ENCODE peak calls at places on chromosome 5, in seven cellular contexts. I is CD8-positive, alpha-beta T cell; T is omental fat pad; Z is fibroblast of pulmonary artery; S is stomach; H is ovary; R is choroid plexus epithelial cell. U is an unnamed sample.

GRCh38 chr5:429453-430188 is 13.4 kb upstream of the EXOC3 start:
- DNase-seq in I (no peak), T (no peak), Z (peak; percentile 17), S (peak; percentile 23), H (peak; percentile 66), R (peak; percentile 71), U (no peak)

GRCh38 chr5:164139423-164139822 is 634.0 kb downstream of the MAT2B start:
- DNase-seq in I (no peak), T (no peak), Z (no peak), S (no peak), H (no peak), R (no peak), U (no peak)

GRCh38 chr5:107980923-107981748 is 310.4 kb upstream of the EFNA5 start:
- DNase-seq in I (no peak), T (no peak), Z (no peak), S (no peak), H (no peak), R (no peak), U (no peak)

GRCh38 chr5:171693397-171693796 is 92.2 kb upstream of the SMIM23 start:
- DNase-seq in I (no peak), T (no peak), Z (no peak), S (no peak), H (no peak), R (no peak), U (no peak)

GRCh38 chr5:6780802-6781391 is 67.7 kb downstream of the TENT4A start:
- DNase-seq in I (no peak), T (no peak), Z (no peak), S (no peak), H (no peak), R (peak; percentile 18), U (no peak)

GRCh38 chr5:55303238-55303690 is 4.2 kb downstream of the DHX29 start:
- DNase-seq in I (no peak), T (no peak), Z (peak; percentile 76), S (no peak), H (no peak), R (peak; percentile 74), U (no peak)

GRCh38 chr5:9456435-9457042 is 89.3 kb downstream of the SEMA5A start:
- DNase-seq in I (no peak), T (no peak), Z (peak; percentile 19), S (no peak), H (no peak), R (peak; percentile 85), U (no peak)

GRCh38 chr5:155480731-155481131 is 467.2 kb downstream of the KIF4B start:
- DNase-seq in I (no peak), T (no peak), Z (no peak), S (no peak), H (peak; percentile 33), R (no peak), U (no peak)

GRCh38 chr5:6080930-6081726 is 297.2 kb downstream of the MED10 start:
- DNase-seq in I (no peak), T (no peak), Z (no peak), S (no peak), H (no peak), R (no peak), U (no peak)

GRCh38 chr5:84130006-84130580 is 254.6 kb downstream of the EDIL3 start:
- DNase-seq in I (no peak), T (no peak), Z (no peak), S (no peak), H (no peak), R (no peak), U (no peak)

GRCh38 chr5:74953961-74954720 is 88.0 kb upstream of the FAM169A start:
- DNase-seq in I (no peak), T (no peak), Z (peak; percentile 20), S (no peak), H (no peak), R (peak; percentile 62), U (no peak)

GRCh38 chr5:178450121-178450631 is 140.0 kb downstream of the COL23A1 start:
- DNase-seq in I (no peak), T (no peak), Z (no peak), S (no peak), H (no peak), R (no peak), U (no peak)

GRCh38 chr5:55620009-55620770 is 85.4 kb upstream of the PLPP1 start:
- DNase-seq in I (no peak), T (no peak), Z (no peak), S (no peak), H (no peak), R (peak; percentile 30), U (no peak)

GRCh38 chr5:56050566-56051292 is 56.0 kb upstream of the IL6ST start:
- DNase-seq in I (no peak), T (no peak), Z (peak; percentile 60), S (no peak), H (no peak), R (no peak), U (no peak)

GRCh38 chr5:128121679-128122078 is 38.1 kb downstream of the SLC12A2 start:
- DNase-seq in I (no peak), T (no peak), Z (peak; percentile 38), S (peak; percentile 81), H (no peak), R (no peak), U (no peak)

GRCh38 chr5:39658861-39659260 is 234.1 kb upstream of the DAB2 start:
- DNase-seq in I (no peak), T (no peak), Z (no peak), S (no peak), H (no peak), R (peak; percentile 25), U (no peak)

GRCh38 chr5:174755103-174755502 is 30.7 kb downstream of the MSX2 start:
- DNase-seq in I (no peak), T (no peak), Z (peak; percentile 9), S (no peak), H (no peak), R (peak; percentile 38), U (no peak)

GRCh38 chr5:110727025-110727314 is 499 bp upstream of the TMEM232 start:
- DNase-seq in I (no peak), T (no peak), Z (no peak), S (no peak), H (no peak), R (peak; percentile 17), U (no peak)

GRCh38 chr5:39760385-39761198 is 335.8 kb upstream of the DAB2 start:
- DNase-seq in I (no peak), T (no peak), Z (peak; percentile 99), S (no peak), H (no peak), R (peak; percentile 99), U (no peak)

GRCh38 chr5:10582512-10582897 is 18.6 kb downstream of the ANKRD33B start:
- DNase-seq in I (no peak), T (no peak), Z (no peak), S (no peak), H (no peak), R (no peak), U (no peak)

GRCh38 chr5:169831331-169831730 is 149.0 kb downstream of the INSYN2B start:
- DNase-seq in I (no peak), T (no peak), Z (no peak), S (no peak), H (no peak), R (no peak), U (no peak)

GRCh38 chr5:148352696-148353095 is 17.3 kb downstream of the SPINK9 start:
- DNase-seq in I (no peak), T (no peak), Z (no peak), S (no peak), H (no peak), R (no peak), U (no peak)

GRCh38 chr5:84535281-84535680 is 150.6 kb upstream of the EDIL3 start:
- DNase-seq in I (no peak), T (no peak), Z (no peak), S (no peak), H (no peak), R (peak; percentile 6), U (no peak)

DNA sequence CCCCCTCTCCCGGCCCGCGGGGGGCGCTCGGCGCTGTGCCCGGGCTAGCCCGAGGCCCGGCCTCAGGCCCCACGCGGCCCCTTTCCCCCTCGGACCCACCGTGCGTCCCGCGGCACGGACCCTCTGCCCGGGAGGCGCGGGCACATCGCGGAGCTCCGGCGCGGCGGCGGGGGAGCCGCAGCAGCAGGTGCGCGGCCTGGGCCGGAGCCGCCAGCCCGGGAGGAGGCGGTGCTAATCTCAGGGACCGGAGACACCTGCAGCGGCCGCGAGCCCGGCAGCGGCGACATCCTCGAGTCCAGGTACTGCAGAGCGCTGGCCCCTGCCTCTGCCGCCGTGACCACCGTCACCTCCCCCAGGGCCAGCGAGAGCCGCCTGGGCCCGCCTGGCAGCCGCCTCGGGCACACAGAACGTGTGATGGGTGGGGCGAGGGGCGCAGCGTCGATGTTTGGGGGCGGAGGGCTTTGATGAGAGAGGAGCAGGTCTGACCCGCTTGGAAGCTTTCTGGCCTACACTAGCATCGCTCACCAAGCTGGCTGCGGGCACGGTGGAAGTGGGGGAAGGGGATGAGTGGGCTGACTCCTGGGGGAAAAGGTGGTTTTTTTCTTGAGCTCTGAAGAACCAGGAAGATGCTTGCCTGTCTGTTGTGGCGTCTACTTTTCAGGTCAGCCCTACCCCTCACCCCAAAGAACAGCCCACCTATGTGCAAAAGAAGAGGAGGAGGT is 524 bp downstream of the CYFIP2 start:
- DNase-seq in I (no peak), T (no peak), Z (no peak), S (peak; percentile 50), H (no peak), R (no peak), U (peak; percentile 37)
- TF ChIP-seq CTCF in I (no peak), T (no peak), Z (no peak), S (no peak), H (no peak), R (no peak), U (no peak)

GRCh38 chr5:120813551-120813950 is 349.5 kb downstream of the PRR16 start:
- DNase-seq in I (no peak), T (no peak), Z (no peak), S (no peak), H (no peak), R (no peak), U (no peak)

GRCh38 chr5:120818128-120818527 is 354.0 kb downstream of the PRR16 start:
- DNase-seq in I (no peak), T (no peak), Z (no peak), S (no peak), H (no peak), R (no peak), U (no peak)

GRCh38 chr5:120817044-120817985 is 353.2 kb downstream of the PRR16 start:
- DNase-seq in I (no peak), T (no peak), Z (peak; percentile 17), S (no peak), H (no peak), R (peak; percentile 74), U (no peak)
- TF ChIP-seq CTCF in I (no peak), T (no peak), Z (peak; percentile 35), S (no peak), H (no peak), R (peak; percentile 90), U (peak; percentile 36)

DNA sequence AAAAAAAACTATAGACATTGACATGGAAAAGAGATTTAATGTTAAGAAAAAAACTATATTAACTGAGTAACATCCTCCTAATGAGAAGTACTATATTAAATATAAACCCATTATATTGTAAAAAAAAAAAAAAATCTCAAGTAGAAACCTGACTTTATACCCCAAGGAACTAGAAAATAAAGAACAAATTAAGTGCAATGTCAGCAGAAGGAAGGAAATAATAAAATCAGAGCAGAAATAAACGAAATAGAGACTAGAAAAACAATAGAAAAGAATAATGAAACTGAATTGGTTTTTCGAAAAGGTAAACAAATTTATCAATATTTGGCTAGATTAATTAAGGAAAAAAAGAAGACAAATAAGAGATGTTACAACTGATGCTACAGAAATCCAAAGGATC is 329.1 kb upstream of the ZNF608 start:
- DNase-seq in I (no peak), T (no peak), Z (no peak), S (no peak), H (no peak), R (no peak), U (no peak)
- TF ChIP-seq CTCF in I (no peak), T (no peak), Z (no peak), S (no peak), H (no peak), R (no peak), U (no peak)

GRCh38 chr5:115549154-115549553 is 4.6 kb upstream of the FEM1C start:
- DNase-seq in I (no peak), T (no peak), Z (peak; percentile 58), S (no peak), H (no peak), R (peak; percentile 56), U (no peak)
- TF ChIP-seq CTCF in I (no peak), T (no peak), Z (peak; percentile 56), S (no peak), H (no peak), R (peak; percentile 58), U (no peak)

U was measured in mesothelial cell of epicardium.